ENCODE peak calls at places on chromosome 15, in ten cellular contexts. P is HTR-8/SVneo; I is lower lobe of right lung; Y is cardiac fibroblast; N is pancreas; R is CD8-positive, alpha-beta memory T cell; V is NCI-H446; H is adrenal gland; Z is amniotic epithelial cell; Q is MV-4-11. T is an unnamed sample.

GRCh38 chr15:100786901-100787566 is 92.6 kb upstream of the ALDH1A3 start:
- DNase-seq in P (no peak), I (no peak), Y (no peak), N (no peak), R (no peak), V (no peak), H (peak), Z (no peak), Q (no peak), T (no peak)

GRCh38 chr15:78368115-78368514 is 28.0 kb downstream of the CRABP1 start:
- DNase-seq in P (no peak), I (no peak), Y (no peak), N (no peak), R (no peak), V (no peak), H (no peak), Z (no peak), Q (no peak), T (no peak)

GRCh38 chr15:60795889-60796288 is 316.9 kb upstream of the ICE2 start:
- DNase-seq in P (no peak), I (no peak), Y (no peak), N (no peak), R (no peak), V (no peak), H (no peak), Z (no peak), Q (peak), T (no peak)

GRCh38 chr15:79918278-79918677 is 21.5 kb upstream of the MTHFS start:
- DNase-seq in P (no peak), I (peak), Y (no peak), N (no peak), R (no peak), V (no peak), H (no peak), Z (peak), Q (no peak), T (no peak)

GRCh38 chr15:63857459-63857856 is 23.7 kb upstream of the HERC1 start:
- DNase-seq in P (no peak), I (no peak), Y (no peak), N (no peak), R (no peak), V (no peak), H (no peak), Z (no peak), Q (no peak), T (no peak)

GRCh38 chr15:99118801-99119546 is 14.1 kb downstream of the SYNM start:
- DNase-seq in P (no peak), I (peak), Y (no peak), N (no peak), R (no peak), V (no peak), H (peak), Z (no peak), Q (no peak), T (no peak)

GRCh38 chr15:98187549-98187948 is 227.0 kb downstream of the ARRDC4 start:
- DNase-seq in P (no peak), I (no peak), Y (no peak), N (no peak), R (no peak), V (no peak), H (no peak), Z (no peak), Q (no peak), T (no peak)

GRCh38 chr15:35282965-35283496 is 197.9 kb upstream of the NANOGP8 start:
- DNase-seq in P (no peak), I (no peak), Y (no peak), N (no peak), R (no peak), V (no peak), H (no peak), Z (no peak), Q (no peak), T (no peak)

GRCh38 chr15:83569341-83569740 is 84.6 kb upstream of the ADAMTSL3 start:
- DNase-seq in P (no peak), I (no peak), Y (no peak), N (no peak), R (no peak), V (no peak), H (no peak), Z (no peak), Q (no peak), T (no peak)

GRCh38 chr15:86044981-86045380 is 34.7 kb upstream of the AGBL1 start:
- DNase-seq in P (no peak), I (no peak), Y (no peak), N (no peak), R (no peak), V (no peak), H (no peak), Z (no peak), Q (no peak), T (no peak)

T was measured in ACHN.